ENCODE peak calls at places on chromosomes 6 and 20, in seven cellular contexts. N, Q, B, E, P, Z and H are unnamed samples.

GRCh38 chr6:145688493-145688905 is 46.8 kb downstream of the EPM2A start:
- DNase-seq in Z (peak; percentile 81), E (no peak), N (no peak), Q (no peak), P (no peak), B (no peak), H (no peak)

GRCh38 chr6:148501178-148501590 is 158.5 kb downstream of the SASH1 start:
- DNase-seq in P (no peak), Z (peak; percentile 93), B (no peak), Q (no peak), E (peak; percentile 16), N (peak; percentile 80), H (no peak)

GRCh38 chr6:84645000-84645399 is 119.4 kb downstream of the TBX18 start:
- DNase-seq in Q (no peak), E (no peak), Z (peak; percentile 62), N (no peak), B (no peak), P (no peak), H (no peak)

GRCh38 chr20:32315399-32315798 is 37.9 kb downstream of the KIF3B start:
- DNase-seq in E (no peak), N (no peak), Z (no peak), P (no peak), B (no peak), Q (no peak), H (no peak)

GRCh38 chr6:132499757-132500156 is 13.2 kb downstream of the STX7 start:
- DNase-seq in N (no peak), P (no peak), E (no peak), Z (no peak), B (no peak), Q (no peak), H (no peak)

GRCh38 chr6:75543311-75543710 is 49.7 kb upstream of the FILIP1 start:
- DNase-seq in E (no peak), B (no peak), P (no peak), Q (no peak), N (no peak), Z (no peak), H (no peak)

GRCh38 chr20:33676652-33677645 is 2.7 kb upstream of the NECAB3 start:
- DNase-seq in E (no peak), B (no peak), P (no peak), Q (peak; percentile 54), N (no peak), Z (no peak), H (no peak)

GRCh38 chr20:13236990-13237720 is 16.1 kb downstream of the ISM1 start:
- DNase-seq in N (no peak), Z (no peak), B (no peak), P (no peak), E (no peak), Q (no peak), H (no peak)

GRCh38 chr6:45423111-45423900 is 45.6 kb upstream of the SUPT3H start:
- DNase-seq in Z (no peak), N (no peak), Q (peak; percentile 77), P (no peak), B (peak; percentile 30), E (peak; percentile 40), H (peak; percentile 17)

GRCh38 chr20:64188682-64189529 is 24.7 kb downstream of the MYT1 start:
- DNase-seq in Z (peak; percentile 36), P (no peak), Q (peak; percentile 77), B (no peak), E (no peak), N (peak; percentile 9), H (no peak)

GRCh38 chr6:56511591-56511990 is 131.1 kb downstream of the DST start:
- DNase-seq in B (no peak), E (no peak), P (no peak), N (no peak), Z (no peak), Q (no peak), H (no peak)

GRCh38 chr6:139801571-139802321 is 427.3 kb upstream of the CITED2 start:
- DNase-seq in Z (peak; percentile 33), Q (peak; percentile 29), E (no peak), B (no peak), N (no peak), P (no peak), H (no peak)

GRCh38 chr20:2745936-2746635 is 53.5 kb downstream of the EBF4 start:
- DNase-seq in Z (no peak), Q (no peak), E (no peak), N (no peak), B (no peak), P (no peak), H (no peak)

GRCh38 chr6:110039996-110040383 is 61.9 kb downstream of the GPR6 start:
- DNase-seq in Q (peak; percentile 45), Z (peak; percentile 22), B (no peak), E (no peak), P (peak; percentile 17), N (no peak), H (no peak)

GRCh38 chr6:84050408-84050807 is 16.8 kb downstream of the MRAP2 start:
- DNase-seq in E (no peak), Z (no peak), N (no peak), B (no peak), Q (no peak), P (no peak), H (no peak)

GRCh38 chr6:3297909-3298308 is 39.2 kb downstream of the PSMG4 start:
- DNase-seq in N (no peak), Q (no peak), B (no peak), P (no peak), Z (no peak), E (no peak), H (no peak)

GRCh38 chr20:40687384-40688128 is 1.5 kb downstream of the MAFB start:
- DNase-seq in P (no peak), E (peak; percentile 54), N (peak; percentile 51), B (peak; percentile 77), Q (peak; percentile 77), Z (no peak), H (peak; percentile 72)

GRCh38 chr6:167529684-167530335 is 204.9 kb downstream of the TTLL2 start:
- DNase-seq in N (no peak), B (no peak), E (no peak), Z (no peak), P (no peak), Q (no peak), H (no peak)

GRCh38 chr6:69865126-69865525 is 1.2 kb upstream of the COL19A1 start:
- DNase-seq in N (peak; percentile 15), Q (no peak), Z (peak; percentile 36), P (no peak), E (no peak), B (no peak), H (no peak)

GRCh38 chr20:57032847-57033246 is 233.6 kb downstream of the BMP7 start:
- DNase-seq in B (no peak), N (no peak), Z (no peak), P (no peak), Q (no peak), E (no peak), H (no peak)

GRCh38 chr20:22414354-22414753 is 170.0 kb downstream of the FOXA2 start:
- DNase-seq in P (no peak), E (no peak), Z (no peak), Q (no peak), B (no peak), N (no peak), H (no peak)

GRCh38 chr6:159074120-159074684 is 29.4 kb upstream of the TAGAP start:
- DNase-seq in N (peak; percentile 33), Q (peak; percentile 69), P (no peak), Z (peak; percentile 38), B (no peak), E (no peak), H (no peak)

GRCh38 chr6:87421576-87421975 is 13.8 kb downstream of the CFAP206 start:
- DNase-seq in P (no peak), Q (no peak), B (no peak), E (no peak), Z (no peak), N (no peak), H (no peak)

GRCh38 chr20:60921021-60921622 is 330.9 kb upstream of the CDH4 start:
- DNase-seq in B (peak; percentile 52), E (peak; percentile 11), Q (peak; percentile 38), Z (peak; percentile 4), P (peak; percentile 4), N (no peak), H (peak; percentile 43)

GRCh38 chr6:149846321-149846720 is 17.8 kb downstream of the LRP11 start:
- DNase-seq in B (no peak), Z (peak; percentile 89), Q (no peak), E (no peak), N (no peak), P (no peak), H (no peak)

GRCh38 chr6:140897804-140898573 is 1234.7 kb upstream of the GJE1 start:
- DNase-seq in Q (no peak), N (no peak), B (no peak), E (peak; percentile 19), Z (no peak), P (no peak), H (peak; percentile 14)

GRCh38 chr20:50285376-50286173 is 94.9 kb downstream of the CEBPB start:
- DNase-seq in Q (peak; percentile 67), Z (peak; percentile 71), E (no peak), B (no peak), N (no peak), P (no peak), H (no peak)

GRCh38 chr20:17315491-17316231 is 88.8 kb downstream of the PCSK2 start:
- DNase-seq in N (no peak), P (no peak), E (no peak), Q (peak; percentile 34), B (no peak), Z (no peak), H (no peak)

GRCh38 chr20:38156888-38157634 is 8.0 kb downstream of the TGM2 start:
- DNase-seq in B (peak; percentile 66), P (no peak), E (peak; percentile 82), N (no peak), Z (peak; percentile 39), Q (no peak), H (peak; percentile 79)
- H3K4me3 ChIP-seq in B (no peak overlapping the region), P (no peak overlapping the region), E (no peak overlapping the region), N (no peak overlapping the region), Z (no peak overlapping the region), Q (no peak overlapping the region), H (no peak overlapping the region)

DNA sequence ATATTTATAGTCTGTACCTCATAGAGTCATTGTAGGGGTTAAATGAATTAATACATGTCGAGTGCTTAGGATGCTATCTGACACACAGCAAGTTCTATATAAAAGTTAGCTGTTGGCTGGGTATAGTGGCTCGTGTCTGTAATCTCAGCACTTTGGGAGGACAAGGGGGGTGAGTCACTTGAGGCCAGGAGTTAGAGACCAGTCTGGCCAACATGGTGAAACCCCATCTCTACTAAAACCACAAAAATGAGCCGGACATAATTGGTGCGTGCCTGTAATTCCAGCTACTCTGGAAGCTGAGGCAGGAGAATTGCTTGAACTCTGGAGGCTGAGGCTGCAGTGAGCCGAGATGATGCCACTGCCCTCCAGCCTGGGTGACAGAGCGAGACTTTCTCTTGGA is 222.9 kb downstream of the UBE3D start:
- DNase-seq in B (no peak), P (no peak), N (no peak), Q (no peak), E (no peak), Z (peak; percentile 81), H (no peak)
- H3K4me3 ChIP-seq in B (no peak overlapping the region), P (no peak overlapping the region), N (no peak overlapping the region), Q (no peak overlapping the region), E (no peak overlapping the region), Z (no peak overlapping the region), H (no peak overlapping the region)

GRCh38 chr6:122712093-122712863 is 67.2 kb upstream of the FABP7 start:
- DNase-seq in E (no peak), Z (peak; percentile 82), N (no peak), P (no peak), Q (no peak), B (no peak), H (no peak)
- H3K4me3 ChIP-seq in E (no peak overlapping the region), Z (no peak overlapping the region), N (no peak overlapping the region), P (no peak overlapping the region), Q (no peak overlapping the region), B (no peak overlapping the region), H (no peak overlapping the region)

GRCh38 chr6:108446629-108447150 is 114.0 kb upstream of the FOXO3 start:
- DNase-seq in P (no peak), Z (no peak), N (no peak), Q (no peak), B (no peak), E (no peak), H (no peak)
- H3K4me3 ChIP-seq in P (no peak overlapping the region), Z (no peak overlapping the region), N (no peak overlapping the region), Q (no peak overlapping the region), B (no peak overlapping the region), E (no peak overlapping the region), H (no peak overlapping the region)